ENCODE peak calls at places on chromosomes 11 and 22, in eight cellular contexts. X is neuronal stem cell, Y is hypothalamus, C is HEK293T, I is transverse colon, O is endothelial cell, R is HFFc6, Q is T-cell. N is an unnamed sample.

GRCh38 chr11:73759520-73760065 is 1.3 kb downstream of the RAB6A start:
- DNase-seq in O (no peak), Y (no peak), X (no peak), R (peak; percentile 22), C (no peak), I (no peak), Q (no peak), N (no peak)

GRCh38 chr11:122721964-122722266 is 66.4 kb downstream of the UBASH3B start:
- DNase-seq in R (peak; percentile 73), Y (no peak), I (no peak), C (no peak), O (no peak), X (no peak), Q (peak; percentile 9), N (no peak)

GRCh38 chr11:58963551-58964075 is 24.3 kb downstream of the GLYATL1 start:
- DNase-seq in C (no peak), Y (no peak), R (peak; percentile 58), Q (no peak), O (no peak), I (no peak), X (peak; percentile 61), N (no peak)

GRCh38 chr22:46352691-46353386 is 17.3 kb downstream of the TRMU start:
- DNase-seq in C (no peak), I (peak; percentile 6), O (no peak), Q (no peak), R (no peak), Y (peak; percentile 14), X (no peak), N (no peak)

GRCh38 chr11:32888805-32889204 is 3.8 kb upstream of the QSER1 start:
- DNase-seq in R (peak; percentile 78), X (no peak), I (no peak), Y (no peak), C (no peak), O (no peak), Q (no peak), N (no peak)

GRCh38 chr11:134394311-134394710 is 17.7 kb downstream of the B3GAT1 start:
- DNase-seq in Q (no peak), X (no peak), O (no peak), I (no peak), Y (no peak), C (no peak), R (no peak), N (no peak)

GRCh38 chr11:10588904-10589303 is 20.4 kb upstream of the LYVE1 start:
- DNase-seq in Q (no peak), R (no peak), X (no peak), I (no peak), C (no peak), Y (no peak), O (no peak), N (no peak)

GRCh38 chr22:40521046-40521445 is 115.5 kb downstream of the MRTFA start:
- DNase-seq in C (no peak), I (no peak), Q (no peak), R (no peak), X (no peak), Y (no peak), O (no peak), N (no peak)

GRCh38 chr11:77046060-77046501 is 11.9 kb downstream of the B3GNT6 start:
- DNase-seq in R (no peak), Y (no peak), O (peak; percentile 77), X (peak; percentile 56), C (peak; percentile 76), I (peak; percentile 74), Q (peak; percentile 59), N (peak; percentile 52)

GRCh38 chr11:72633068-72633467 is 41.2 kb downstream of the PDE2A start:
- DNase-seq in Y (no peak), X (no peak), C (no peak), R (no peak), Q (no peak), I (no peak), O (no peak), N (no peak)

GRCh38 chr22:46758867-46759290 is 3.6 kb upstream of the TBC1D22A start:
- DNase-seq in Q (no peak), C (peak; percentile 56), O (peak; percentile 67), I (peak; percentile 82), X (peak; percentile 45), R (peak; percentile 49), Y (no peak), N (peak; percentile 45)

GRCh38 chr11:10329935-10330334 is 25.1 kb downstream of the ADM start:
- DNase-seq in C (no peak), O (no peak), I (no peak), R (peak; percentile 90), Q (no peak), X (no peak), Y (no peak), N (no peak)

GRCh38 chr11:2738551-2739431 is 39.0 kb upstream of the KCNQ1OT1 start:
- DNase-seq in R (no peak), Y (no peak), X (no peak), Q (no peak), O (no peak), I (no peak), C (no peak), N (no peak)

GRCh38 chr11:65496304-65497140 is 2.3 kb upstream of the MALAT1 start:
- DNase-seq in O (no peak), I (no peak), Y (no peak), C (no peak), Q (no peak), R (peak; percentile 47), X (no peak), N (no peak)

GRCh38 chr11:42528471-42528870 is 783.3 kb upstream of the API5 start:
- DNase-seq in R (no peak), O (no peak), X (no peak), C (no peak), Q (no peak), Y (no peak), I (no peak), N (no peak)

GRCh38 chr11:71247551-71248250 is 4.7 kb downstream of the SHANK2 start:
- DNase-seq in Q (no peak), R (no peak), X (no peak), O (no peak), Y (no peak), I (no peak), C (no peak), N (no peak)

GRCh38 chr11:121416909-121417567 is 35.1 kb upstream of the SORL1 start:
- DNase-seq in Q (peak; percentile 45), X (no peak), Y (no peak), I (peak; percentile 88), R (peak; percentile 7), C (no peak), O (no peak), N (peak; percentile 33)